ENCODE peak calls at places on chromosomes 11 and 22, in five cellular contexts. One of them, this sample, is unnamed.

GRCh38 chr11:2443881-2444300 is 423 bp downstream of the TRPM5 start:
- DNase-seq in choroid plexus epithelial cell: no peak
- DNase-seq in left lung: peak; percentile 81
- DNase-seq in SK-N-SH: no peak
- DNase-seq in heart right ventricle: no peak
- DNase-seq in this sample: no peak

GRCh38 chr11:16511109-16511806 is 154.9 kb upstream of the SOX6 start:
- DNase-seq in choroid plexus epithelial cell: no peak
- DNase-seq in left lung: no peak
- DNase-seq in SK-N-SH: no peak
- DNase-seq in heart right ventricle: no peak
- DNase-seq in this sample: peak; percentile 9

GRCh38 chr11:63919267-63920125 is 2.5 kb upstream of the RCOR2 start:
- DNase-seq in choroid plexus epithelial cell: no peak
- DNase-seq in left lung: no peak
- DNase-seq in SK-N-SH: peak; percentile 55
- DNase-seq in heart right ventricle: peak; percentile 68
- DNase-seq in this sample: no peak

GRCh38 chr22:29306830-29307657 is 594 bp downstream of the GAS2L1 start:
- DNase-seq in choroid plexus epithelial cell: peak; percentile 85
- DNase-seq in left lung: peak; percentile 93
- DNase-seq in SK-N-SH: peak; percentile 93
- DNase-seq in heart right ventricle: peak; percentile 87
- DNase-seq in this sample: no peak

GRCh38 chr22:42993651-42994275 is 21.2 kb downstream of the PACSIN2 start:
- DNase-seq in choroid plexus epithelial cell: peak; percentile 51
- DNase-seq in left lung: no peak
- DNase-seq in SK-N-SH: no peak
- DNase-seq in heart right ventricle: no peak
- DNase-seq in this sample: no peak

GRCh38 chr11:20049231-20049630 is 111.0 kb downstream of the DBX1 start:
- DNase-seq in choroid plexus epithelial cell: peak; percentile 34
- DNase-seq in left lung: no peak
- DNase-seq in SK-N-SH: no peak
- DNase-seq in heart right ventricle: peak; percentile 34
- DNase-seq in this sample: no peak

GRCh38 chr11:45665206-45665932 is at the start of gene CHST1:
- DNase-seq in choroid plexus epithelial cell: peak; percentile 33
- DNase-seq in left lung: peak; percentile 83
- DNase-seq in SK-N-SH: peak; percentile 90
- DNase-seq in heart right ventricle: peak; percentile 42
- DNase-seq in this sample: no peak

GRCh38 chr22:46504586-46504985 is 32.8 kb downstream of the CELSR1 start:
- DNase-seq in choroid plexus epithelial cell: no peak
- DNase-seq in left lung: no peak
- DNase-seq in SK-N-SH: no peak
- DNase-seq in heart right ventricle: no peak
- DNase-seq in this sample: no peak

GRCh38 chr11:123063396-123064267 is 1.7 kb upstream of the HSPA8 start:
- DNase-seq in choroid plexus epithelial cell: peak; percentile 78
- DNase-seq in left lung: no peak
- DNase-seq in SK-N-SH: no peak
- DNase-seq in heart right ventricle: peak; percentile 50
- DNase-seq in this sample: no peak

GRCh38 chr22:43889366-43890253 is 2.2 kb downstream of the PNPLA5 start:
- DNase-seq in choroid plexus epithelial cell: peak; percentile 55
- DNase-seq in left lung: no peak
- DNase-seq in SK-N-SH: peak; percentile 23
- DNase-seq in heart right ventricle: no peak
- DNase-seq in this sample: no peak

GRCh38 chr11:19800162-19800561 is 87.5 kb downstream of the NAV2 start:
- DNase-seq in choroid plexus epithelial cell: peak; percentile 47
- DNase-seq in left lung: no peak
- DNase-seq in SK-N-SH: no peak
- DNase-seq in heart right ventricle: no peak
- DNase-seq in this sample: no peak

GRCh38 chr11:44566559-44566949 is 1.1 kb downstream of the CD82 start:
- DNase-seq in choroid plexus epithelial cell: no peak
- DNase-seq in left lung: no peak
- DNase-seq in SK-N-SH: no peak
- DNase-seq in heart right ventricle: no peak
- DNase-seq in this sample: no peak
- H3K4me3 ChIP-seq in choroid plexus epithelial cell: peak overlapping the region; percentile 75
- H3K4me3 ChIP-seq in left lung: peak overlapping the region; percentile 64
- H3K4me3 ChIP-seq in SK-N-SH: no peak overlapping the region
- H3K4me3 ChIP-seq in heart right ventricle: peak overlapping the region; percentile 80
- H3K4me3 ChIP-seq in this sample: no peak overlapping the region

DNA sequence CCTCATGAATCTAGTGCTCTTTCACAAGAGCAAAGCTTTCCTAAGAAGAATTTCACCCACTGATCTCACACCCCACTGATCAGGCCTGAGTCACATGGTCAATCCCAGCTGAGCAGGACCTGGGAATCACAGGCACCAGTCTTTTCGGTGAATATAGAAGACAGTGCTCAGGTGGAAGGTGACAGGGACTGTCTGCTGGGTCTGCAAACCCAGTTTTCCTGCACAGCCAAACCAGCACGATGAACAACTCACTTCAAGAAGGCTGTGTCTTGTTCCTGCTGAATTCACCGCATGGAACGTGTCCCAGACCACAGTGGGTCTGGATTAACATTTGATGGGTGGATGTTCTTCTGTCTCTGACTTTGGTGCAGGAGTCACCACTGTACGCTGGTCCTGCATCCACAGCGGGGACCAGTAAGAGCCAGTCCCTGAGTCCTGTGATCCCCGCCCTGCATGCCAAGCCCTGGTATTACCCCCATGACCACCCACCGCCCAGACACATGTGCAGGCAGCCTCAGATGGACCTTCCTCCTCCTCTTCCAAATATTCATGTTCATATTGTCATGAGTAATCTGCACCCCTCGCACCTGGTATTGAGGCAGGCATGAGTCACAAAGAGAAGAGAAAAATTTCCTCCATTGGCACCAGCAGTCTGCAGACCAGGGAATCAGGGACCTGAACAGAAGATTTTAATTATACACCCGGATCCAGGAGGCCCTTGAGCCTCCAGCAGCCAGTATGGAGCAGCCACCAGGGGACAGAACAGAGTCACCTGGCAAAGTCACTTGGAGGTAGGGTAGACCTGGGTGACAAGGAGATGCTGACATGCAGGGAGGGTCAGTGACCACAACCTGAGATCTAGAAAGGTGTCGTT is 8.6 kb upstream of the IGLL5 start:
- DNase-seq in choroid plexus epithelial cell: no peak
- DNase-seq in left lung: no peak
- DNase-seq in SK-N-SH: no peak
- DNase-seq in heart right ventricle: no peak
- DNase-seq in this sample: no peak
- TF ChIP-seq CTCF in choroid plexus epithelial cell: no peak
- TF ChIP-seq CTCF in left lung: no peak
- TF ChIP-seq CTCF in SK-N-SH: no peak
- TF ChIP-seq CTCF in heart right ventricle: no peak
- TF ChIP-seq CTCF in this sample: peak; percentile 5

DNA sequence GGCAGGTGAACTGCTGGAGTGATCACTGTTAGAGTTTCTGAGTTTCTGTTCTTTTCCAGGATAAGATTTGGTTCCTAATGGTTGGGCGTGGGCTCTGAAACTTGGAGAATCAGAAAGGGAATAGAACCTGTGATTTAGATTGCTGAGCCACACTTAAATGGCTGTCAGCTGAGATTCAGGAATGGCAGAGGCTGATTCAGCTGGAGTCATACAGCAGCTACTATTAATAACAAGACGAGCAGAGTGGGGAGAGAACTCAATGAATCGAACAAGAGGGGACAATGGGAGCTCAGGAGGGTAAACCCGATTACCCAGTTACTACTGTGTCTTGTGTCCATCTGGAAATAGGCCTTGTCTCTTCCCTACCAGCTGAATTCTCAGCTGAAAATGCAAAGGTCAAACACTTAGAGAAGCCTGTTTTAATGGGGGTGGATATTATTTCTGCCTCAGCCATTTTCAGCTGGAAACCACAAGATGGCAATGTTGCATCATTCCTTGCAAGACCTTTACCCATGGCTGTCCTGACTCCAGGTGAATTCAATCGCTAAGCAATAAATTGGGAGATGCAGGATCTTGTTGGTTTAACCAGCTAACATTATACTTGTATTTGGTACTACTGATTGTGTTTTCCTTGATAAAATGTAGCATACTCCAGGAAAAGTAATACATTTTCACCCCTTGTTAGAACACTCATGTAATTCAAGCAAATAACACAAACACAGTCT is 104.5 kb upstream of the RAG2 start:
- DNase-seq in choroid plexus epithelial cell: peak; percentile 84
- DNase-seq in left lung: no peak
- DNase-seq in SK-N-SH: peak; percentile 73
- DNase-seq in heart right ventricle: peak; percentile 37
- DNase-seq in this sample: peak; percentile 38
- H3K4me3 ChIP-seq in choroid plexus epithelial cell: no peak overlapping the region
- H3K4me3 ChIP-seq in left lung: no peak overlapping the region
- H3K4me3 ChIP-seq in SK-N-SH: no peak overlapping the region
- H3K4me3 ChIP-seq in heart right ventricle: no peak overlapping the region
- H3K4me3 ChIP-seq in this sample: no peak overlapping the region

GRCh38 chr11:66311965-66312548 is 4.8 kb downstream of the CD248 start:
- DNase-seq in choroid plexus epithelial cell: peak; percentile 97
- DNase-seq in left lung: peak; percentile 95
- DNase-seq in SK-N-SH: peak; percentile 88
- DNase-seq in heart right ventricle: peak; percentile 93
- DNase-seq in this sample: no peak
- TF ChIP-seq CTCF in choroid plexus epithelial cell: peak; percentile 96
- TF ChIP-seq CTCF in left lung: no peak
- TF ChIP-seq CTCF in SK-N-SH: peak; percentile 98
- TF ChIP-seq CTCF in heart right ventricle: peak; percentile 95
- TF ChIP-seq CTCF in this sample: no peak

DNA sequence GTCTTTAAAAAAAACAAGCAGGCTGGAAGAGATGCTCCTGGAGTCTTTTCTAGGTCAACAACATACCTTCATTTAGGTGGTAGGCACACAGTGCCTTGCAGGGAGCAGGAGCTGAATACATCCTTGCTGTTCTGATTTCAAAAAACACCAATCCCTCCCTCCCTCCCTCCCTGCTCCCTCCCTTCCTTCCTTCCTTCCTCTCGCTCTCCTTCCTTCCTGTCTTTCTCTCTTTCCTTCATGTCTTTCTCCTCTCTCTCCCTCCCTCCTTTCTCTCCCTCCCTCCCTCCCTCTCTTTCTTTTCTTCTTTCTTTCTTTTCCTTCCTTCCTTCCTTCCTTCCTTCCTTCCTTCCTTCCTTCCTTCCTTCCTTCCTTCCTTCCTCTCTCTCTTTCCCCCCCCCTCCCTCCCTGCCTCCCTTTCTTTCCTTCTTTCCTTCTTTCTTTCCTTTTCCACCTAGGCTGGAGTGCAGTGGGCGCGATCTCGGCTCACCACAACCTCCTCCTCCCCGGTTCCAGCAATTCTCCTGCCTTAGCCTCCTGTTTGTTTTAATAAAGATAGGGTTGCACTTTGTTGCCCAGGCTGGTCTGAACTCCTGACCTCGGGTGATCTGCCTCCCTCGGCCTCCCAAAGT is 245.1 kb downstream of the MIAT start:
- DNase-seq in choroid plexus epithelial cell: no peak
- DNase-seq in left lung: no peak
- DNase-seq in SK-N-SH: no peak
- DNase-seq in heart right ventricle: no peak
- DNase-seq in this sample: no peak
- H3K4me3 ChIP-seq in choroid plexus epithelial cell: no peak overlapping the region
- H3K4me3 ChIP-seq in left lung: no peak overlapping the region
- H3K4me3 ChIP-seq in SK-N-SH: no peak overlapping the region
- H3K4me3 ChIP-seq in heart right ventricle: no peak overlapping the region
- H3K4me3 ChIP-seq in this sample: no peak overlapping the region

GRCh38 chr11:104879514-104880190 is 18.6 kb downstream of the CASP12 start:
- DNase-seq in choroid plexus epithelial cell: no peak
- DNase-seq in left lung: no peak
- DNase-seq in SK-N-SH: no peak
- DNase-seq in heart right ventricle: no peak
- DNase-seq in this sample: no peak
- TF ChIP-seq CTCF in choroid plexus epithelial cell: no peak
- TF ChIP-seq CTCF in left lung: no peak
- TF ChIP-seq CTCF in SK-N-SH: no peak
- TF ChIP-seq CTCF in heart right ventricle: no peak
- TF ChIP-seq CTCF in this sample: no peak

GRCh38 chr11:122038543-122038942 is 77.5 kb downstream of the BLID start:
- DNase-seq in choroid plexus epithelial cell: peak; percentile 88
- DNase-seq in left lung: no peak
- DNase-seq in SK-N-SH: no peak
- DNase-seq in heart right ventricle: no peak
- DNase-seq in this sample: peak; percentile 72

GRCh38 chr11:122037911-122038310 is 78.1 kb downstream of the BLID start:
- DNase-seq in choroid plexus epithelial cell: no peak
- DNase-seq in left lung: no peak
- DNase-seq in SK-N-SH: no peak
- DNase-seq in heart right ventricle: no peak
- DNase-seq in this sample: no peak

GRCh38 chr11:122044086-122044485 is 71.9 kb downstream of the BLID start:
- DNase-seq in choroid plexus epithelial cell: no peak
- DNase-seq in left lung: no peak
- DNase-seq in SK-N-SH: no peak
- DNase-seq in heart right ventricle: no peak
- DNase-seq in this sample: no peak

GRCh38 chr11:122042981-122043380 is 73.0 kb downstream of the BLID start:
- DNase-seq in choroid plexus epithelial cell: no peak
- DNase-seq in left lung: no peak
- DNase-seq in SK-N-SH: no peak
- DNase-seq in heart right ventricle: no peak
- DNase-seq in this sample: no peak

DNA sequence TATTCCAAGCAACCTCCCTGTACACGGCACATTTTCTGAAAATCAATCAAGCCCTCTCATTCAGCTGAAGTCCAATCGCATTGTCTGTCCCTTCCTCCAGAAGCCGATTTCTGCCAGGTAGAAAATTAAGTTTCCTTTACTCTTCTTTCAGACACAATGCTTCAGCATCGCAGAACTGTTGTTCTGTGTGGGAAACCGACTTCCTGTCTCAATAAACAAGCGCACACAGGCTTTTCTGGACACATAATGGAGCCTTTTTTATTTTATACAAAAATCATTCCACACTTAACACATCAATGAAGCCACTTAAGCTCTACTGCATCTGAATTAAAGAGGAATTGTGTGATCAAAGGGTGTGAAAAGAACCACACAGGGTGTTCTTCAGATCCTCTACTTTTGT is 75.5 kb downstream of the BLID start:
- DNase-seq in choroid plexus epithelial cell: peak; percentile 37
- DNase-seq in left lung: no peak
- DNase-seq in SK-N-SH: no peak
- DNase-seq in heart right ventricle: no peak
- DNase-seq in this sample: no peak
- H3K4me3 ChIP-seq in choroid plexus epithelial cell: no peak overlapping the region
- H3K4me3 ChIP-seq in left lung: no peak overlapping the region
- H3K4me3 ChIP-seq in SK-N-SH: no peak overlapping the region
- H3K4me3 ChIP-seq in heart right ventricle: no peak overlapping the region
- H3K4me3 ChIP-seq in this sample: no peak overlapping the region

GRCh38 chr22:31399211-31400022 is at the start of gene DRG1:
- DNase-seq in choroid plexus epithelial cell: peak; percentile 95
- DNase-seq in left lung: peak; percentile 98
- DNase-seq in SK-N-SH: peak; percentile 99
- DNase-seq in heart right ventricle: peak; percentile 98
- DNase-seq in this sample: peak; percentile 83
- TF ChIP-seq CTCF in choroid plexus epithelial cell: no peak
- TF ChIP-seq CTCF in left lung: no peak
- TF ChIP-seq CTCF in SK-N-SH: no peak
- TF ChIP-seq CTCF in heart right ventricle: no peak
- TF ChIP-seq CTCF in this sample: no peak

This sample was measured in HFF-Myc.